ENCODE peak calls at places on chromosomes 11 and 22, in nine cellular contexts. R is kidney; X is activated naive CD4-positive, alpha-beta T cell treated with anti-CD3 and anti-CD28 coated beads, Interleukin-2, amount 50 U/mL, for 16 hours; K is HTR-8/SVneo; F is non-pigmented ciliary epithelial cell; L is uterus; P is NCI-H460; G is activated CD4-positive, alpha-beta T cell treated with anti-CD3 and anti-CD28 coated beads, Interleukin-2, amount 50 U/mL, for 24 hours; Y is fibroblast of mammary gland. H is an unnamed sample.

GRCh38 chr11:44840526-44840925 is 110.2 kb downstream of the TP53I11 start:
- DNase-seq in Y (no peak), P (no peak), L (no peak), K (no peak), F (no peak), G (no peak), R (no peak), X (no peak), H (no peak)

GRCh38 chr22:23827351-23827995 is 11.3 kb downstream of the DERL3 start:
- DNase-seq in R (peak), Y (no peak), P (no peak), L (no peak), K (no peak), G (no peak), F (no peak), X (no peak), H (no peak)

GRCh38 chr11:74470526-74470925 is 3.2 kb upstream of the KCNE3 start:
- DNase-seq in F (no peak), Y (no peak), G (no peak), L (no peak), R (no peak), K (no peak), P (no peak), X (no peak), H (no peak)

GRCh38 chr22:24244144-24244787 is 616 bp downstream of the GGT5 start:
- DNase-seq in R (peak), X (no peak), K (no peak), Y (peak), P (no peak), G (no peak), L (peak), F (no peak), H (peak)

GRCh38 chr22:27554106-27554814 is 247.3 kb downstream of the MN1 start:
- DNase-seq in X (no peak), P (no peak), L (peak), Y (peak), R (no peak), G (no peak), K (no peak), F (no peak), H (no peak)

GRCh38 chr11:71117311-71117710 is 135.1 kb downstream of the SHANK2 start:
- DNase-seq in R (peak), X (no peak), K (no peak), Y (no peak), G (no peak), F (no peak), L (no peak), P (no peak), H (no peak)

GRCh38 chr11:128841461-128842072 is 25.5 kb downstream of the KCNJ1 start:
- DNase-seq in R (no peak), X (no peak), L (no peak), P (no peak), G (no peak), Y (no peak), F (no peak), K (no peak), H (no peak)

GRCh38 chr11:79007811-79008294 is 433.0 kb downstream of the TENM4 start:
- DNase-seq in G (no peak), K (no peak), L (no peak), Y (no peak), X (no peak), P (no peak), F (no peak), R (no peak), H (no peak)

GRCh38 chr22:28710112-28710888 is 30.7 kb upstream of the TTC28 start:
- DNase-seq in R (no peak), K (peak), L (no peak), P (peak), X (no peak), Y (peak), F (peak), G (no peak), H (no peak)

GRCh38 chr11:121769191-121769590 is 316.4 kb upstream of the SORL1-AS1 start:
- DNase-seq in G (no peak), L (no peak), R (no peak), F (no peak), K (no peak), Y (no peak), P (no peak), X (no peak), H (no peak)

GRCh38 chr11:3880724-3881123 is 25.3 kb downstream of the STIM1 start:
- DNase-seq in X (no peak), G (no peak), L (no peak), R (no peak), F (no peak), K (no peak), P (no peak), Y (peak), H (no peak)

GRCh38 chr22:27885977-27886842 is 32.8 kb downstream of the PITPNB start:
- DNase-seq in G (peak), X (peak), K (peak), P (no peak), Y (peak), L (no peak), R (no peak), F (peak), H (no peak)

GRCh38 chr22:23685205-23685784 is 5.5 kb upstream of the RGL4 start:
- DNase-seq in L (peak), X (no peak), K (no peak), Y (peak), F (no peak), G (no peak), P (no peak), R (no peak), H (peak)

GRCh38 chr11:17405232-17406005 is 17.0 kb upstream of the KCNJ11 start:
- DNase-seq in G (no peak), K (no peak), F (no peak), L (peak), R (peak), X (no peak), P (peak), Y (peak), H (peak)